ENCODE peak calls at places on chromosomes 3 and 15, in four cellular contexts. K is HCT116, C is memory B cell, G is EL. B is an unnamed sample.

GRCh38 chr15:31098953-31099740 is 2.4 kb downstream of the TRPM1 start:
- DNase-seq in K (no peak), C (no peak), G (peak; percentile 44), B (no peak)

GRCh38 chr3:43105224-43105596 is 669 bp downstream of the POMGNT2 start:
- DNase-seq in K (no peak), C (no peak), G (no peak), B (no peak)

GRCh38 chr15:78024141-78024567 is 53.4 kb downstream of the TBC1D2B start:
- DNase-seq in K (no peak), C (no peak), G (no peak), B (no peak)

GRCh38 chr3:174382876-174383275 is 476.3 kb upstream of the NAALADL2 start:
- DNase-seq in K (no peak), C (no peak), G (no peak), B (no peak)

GRCh38 chr15:101126618-101127502 is 125.0 kb downstream of the CHSY1 start:
- DNase-seq in K (no peak), C (no peak), G (peak; percentile 55), B (no peak)

GRCh38 chr3:10012106-10012505 is 14.1 kb upstream of the FANCD2 start:
- DNase-seq in K (no peak), C (no peak), G (no peak), B (no peak)

GRCh38 chr3:119098620-119099222 is 47.2 kb upstream of the TEX55 start:
- DNase-seq in K (peak; percentile 13), C (peak; percentile 12), G (peak; percentile 37), B (peak; percentile 61)

GRCh38 chr3:162704991-162705390 is 1208.4 kb downstream of the OTOL1 start:
- DNase-seq in K (no peak), C (no peak), G (no peak), B (no peak)

GRCh38 chr3:14425574-14426304 is 23.3 kb downstream of the SLC6A6 start:
- DNase-seq in K (no peak), C (no peak), G (peak; percentile 48), B (no peak)

GRCh38 chr15:74382004-74382816 is 14.8 kb upstream of the CYP11A1 start:
- DNase-seq in K (peak; percentile 66), C (peak; percentile 75), G (peak; percentile 86), B (peak; percentile 84)

GRCh38 chr3:30227571-30228301 is 378.7 kb upstream of the TGFBR2 start:
- DNase-seq in K (peak; percentile 27), C (no peak), G (peak; percentile 88), B (peak; percentile 89)

GRCh38 chr3:177615015-177615414 is 417.7 kb upstream of the TBL1XR1 start:
- DNase-seq in K (no peak), C (no peak), G (peak; percentile 70), B (peak; percentile 32)

GRCh38 chr15:68113273-68113672 is 59.2 kb downstream of the PIAS1 start:
- DNase-seq in K (no peak), C (no peak), G (peak; percentile 28), B (no peak)

GRCh38 chr15:52642386-52643361 is 36.5 kb downstream of the ATOSA start:
- DNase-seq in K (no peak), C (no peak), G (peak; percentile 85), B (no peak)

GRCh38 chr3:62665627-62666433 is 209.4 kb downstream of the CADPS start:
- DNase-seq in K (peak; percentile 26), C (no peak), G (peak; percentile 55), B (peak; percentile 2)

GRCh38 chr3:185796431-185797107 is 28.3 kb downstream of the IGF2BP2 start:
- DNase-seq in K (peak; percentile 97), C (no peak), G (peak; percentile 63), B (peak; percentile 93)

GRCh38 chr3:128143496-128143895 is 9.8 kb upstream of the EEFSEC start:
- DNase-seq in K (no peak), C (no peak), G (no peak), B (no peak)

GRCh38 chr15:67101981-67102929 is 36.9 kb downstream of the SMAD3 start:
- DNase-seq in K (no peak), C (no peak), G (peak; percentile 50), B (no peak)

GRCh38 chr15:29873942-29874341 is 51.7 kb upstream of the TJP1 start:
- DNase-seq in K (no peak), C (no peak), G (no peak), B (no peak)

GRCh38 chr3:102530443-102531195 is 95.8 kb downstream of the ZPLD1 start:
- DNase-seq in K (no peak), C (no peak), G (peak; percentile 7), B (peak; percentile 8)

GRCh38 chr15:66802087-66803001 is 100.3 kb downstream of the SMAD6 start:
- DNase-seq in K (no peak), C (no peak), G (peak; percentile 60), B (peak; percentile 16)